ENCODE peak calls at places on chromosomes 6 and 20, in ten cellular contexts. P, C, K, L, S, W, F, V, T and U are unnamed samples.

GRCh38 chr20:13649548-13649947 is 10.8 kb upstream of the TASP1 start:
- DNase-seq in P (no peak), C (no peak), K (no peak), L (no peak), S (no peak), W (peak), F (no peak), V (peak), T (peak), U (peak)

GRCh38 chr6:129498556-129498940 is 211.4 kb downstream of the ARHGAP18 start:
- DNase-seq in P (no peak), C (no peak), K (no peak), L (no peak), S (no peak), W (no peak), F (no peak), V (no peak), T (no peak), U (no peak)

GRCh38 chr6:70520575-70520974 is 46.2 kb upstream of the SDHAF4 start:
- DNase-seq in P (peak), C (no peak), K (no peak), L (no peak), S (no peak), W (no peak), F (peak), V (no peak), T (no peak), U (no peak)

GRCh38 chr6:82057846-82058554 is 189.5 kb downstream of the IBTK start:
- DNase-seq in P (peak), C (no peak), K (no peak), L (peak), S (no peak), W (no peak), F (no peak), V (no peak), T (no peak), U (no peak)

GRCh38 chr6:11426571-11426970 is 111.0 kb upstream of the TMEM170B start:
- DNase-seq in P (no peak), C (no peak), K (no peak), L (no peak), S (no peak), W (no peak), F (no peak), V (no peak), T (no peak), U (no peak)

GRCh38 chr6:46329568-46329967 is 158.8 kb upstream of the ENPP5 start:
- DNase-seq in P (no peak), C (no peak), K (no peak), L (no peak), S (no peak), W (no peak), F (no peak), V (peak), T (no peak), U (no peak)

GRCh38 chr6:156822747-156823206 is 45.6 kb downstream of the ARID1B start:
- DNase-seq in P (peak), C (no peak), K (no peak), L (no peak), S (no peak), W (no peak), F (no peak), V (no peak), T (no peak), U (no peak)

GRCh38 chr6:18368277-18369105 is 18.7 kb upstream of the RNF144B start:
- DNase-seq in P (no peak), C (no peak), K (no peak), L (no peak), S (no peak), W (no peak), F (no peak), V (no peak), T (no peak), U (no peak)